ENCODE peak calls at places on chromosomes 12 and 14, in eight cellular contexts. Q is progenitor cell of endocrine pancreas; R is lower lobe of right lung; T is mesothelial cell of epicardium; D is H9; H is NCI-H1105; U is activated CD4-positive, alpha-beta T cell treated with anti-CD3 and anti-CD28 coated beads for 24 hours; W is RCC 7860. I is an unnamed sample.
A peak's percentile ranks its signal among the peaks of the same experiment; 100 is the strongest.

GRCh38 chr12:88816201-88816600 is 235.9 kb upstream of the KITLG start:
- DNase-seq in Q (no peak), R (no peak), T (no peak), D (no peak), H (no peak), U (no peak), W (no peak), I (no peak)

GRCh38 chr12:24084800-24085199 is 135.3 kb upstream of the SOX5 start:
- DNase-seq in Q (no peak), R (no peak), T (no peak), D (no peak), H (no peak), U (no peak), W (no peak), I (no peak)

GRCh38 chr12:94110258-94110657 is 38.1 kb upstream of the PLXNC1 start:
- DNase-seq in Q (no peak), R (no peak), T (no peak), D (peak; percentile 54), H (no peak), U (no peak), W (no peak), I (no peak)

GRCh38 chr14:39230416-39230815 is 3.3 kb upstream of the MIA2 start:
- DNase-seq in Q (no peak), R (no peak), T (no peak), D (no peak), H (no peak), U (no peak), W (no peak), I (no peak)

GRCh38 chr12:78473136-78473535 is 391.4 kb upstream of the SYT1 start:
- DNase-seq in Q (no peak), R (no peak), T (no peak), D (no peak), H (no peak), U (no peak), W (no peak), I (peak; percentile 65)

GRCh38 chr14:68662395-68662794 is 130.5 kb downstream of the ZFP36L1 start:
- DNase-seq in Q (no peak), R (no peak), T (no peak), D (no peak), H (no peak), U (no peak), W (no peak), I (no peak)

GRCh38 chr14:35632276-35633071 is 98.5 kb downstream of the INSM2 start:
- DNase-seq in Q (no peak), R (no peak), T (no peak), D (no peak), H (peak; percentile 89), U (no peak), W (no peak), I (peak; percentile 8)

GRCh38 chr12:47080725-47081502 is 1.2 kb upstream of the AMIGO2 start:
- DNase-seq in Q (no peak), R (peak; percentile 88), T (no peak), D (no peak), H (no peak), U (peak; percentile 38), W (peak; percentile 76), I (peak; percentile 90)

GRCh38 chr14:72291908-72292688 is 359.9 kb downstream of the RGS6 start:
- DNase-seq in Q (peak; percentile 16), R (no peak), T (no peak), D (no peak), H (no peak), U (no peak), W (peak; percentile 10), I (peak; percentile 63)

GRCh38 chr12:69497308-69498026 is 27.3 kb downstream of the FRS2 start:
- DNase-seq in Q (no peak), R (no peak), T (no peak), D (no peak), H (no peak), U (no peak), W (no peak), I (no peak)

GRCh38 chr14:20632831-20633771 is 8.4 kb downstream of the OR6S1 start:
- DNase-seq in Q (peak; percentile 47), R (no peak), T (no peak), D (peak; percentile 92), H (peak; percentile 16), U (peak; percentile 54), W (peak; percentile 86), I (peak; percentile 96)

GRCh38 chr12:24069532-24070395 is 120.3 kb upstream of the SOX5 start:
- DNase-seq in Q (peak; percentile 13), R (no peak), T (no peak), D (peak; percentile 38), H (no peak), U (no peak), W (no peak), I (peak; percentile 77)

GRCh38 chr14:96629558-96630222 is 127.5 kb downstream of the PAPOLA start:
- DNase-seq in Q (peak; percentile 6), R (no peak), T (no peak), D (peak; percentile 4), H (no peak), U (no peak), W (no peak), I (no peak)

GRCh38 chr12:48004039-48004940 is at the start of gene COL2A1:
- DNase-seq in Q (peak; percentile 77), R (no peak), T (no peak), D (peak; percentile 90), H (peak; percentile 73), U (no peak), W (no peak), I (peak; percentile 47)

GRCh38 chr12:93536766-93537515 is 35.5 kb upstream of the SOCS2 start:
- DNase-seq in Q (no peak), R (no peak), T (no peak), D (no peak), H (no peak), U (no peak), W (no peak), I (no peak)

GRCh38 chr14:69780092-69780491 is 13.2 kb downstream of the SRSF5 start:
- DNase-seq in Q (no peak), R (no peak), T (no peak), D (no peak), H (no peak), U (no peak), W (no peak), I (no peak)

GRCh38 chr14:54568821-54569591 is 2.1 kb downstream of the SAMD4A start:
- DNase-seq in Q (no peak), R (no peak), T (no peak), D (no peak), H (no peak), U (no peak), W (no peak), I (peak; percentile 35)

GRCh38 chr12:10722502-10722904 is 620 bp downstream of the YBX3 start:
- DNase-seq in Q (peak; percentile 52), R (peak; percentile 68), T (peak; percentile 24), D (no peak), H (peak; percentile 38), U (peak; percentile 32), W (peak; percentile 26), I (no peak)

GRCh38 chr12:114168061-114168460 is 201.9 kb upstream of the RBM19 start:
- DNase-seq in Q (no peak), R (no peak), T (no peak), D (no peak), H (no peak), U (no peak), W (no peak), I (no peak)

GRCh38 chr14:23076785-23077408 is 18.0 kb downstream of the ACIN1 start:
- DNase-seq in Q (no peak), R (no peak), T (no peak), D (no peak), H (no peak), U (peak; percentile 43), W (no peak), I (no peak)

GRCh38 chr14:72443991-72444431 is 449.9 kb downstream of the DPF3 start:
- DNase-seq in Q (no peak), R (no peak), T (no peak), D (no peak), H (no peak), U (no peak), W (no peak), I (no peak)

GRCh38 chr12:129531004-129531403 is 372.8 kb downstream of the TMEM132D start:
- DNase-seq in Q (no peak), R (no peak), T (no peak), D (peak; percentile 72), H (no peak), U (no peak), W (peak; percentile 63), I (no peak)

GRCh38 chr12:104478396-104479140 is 21.8 kb downstream of the CHST11 start:
- DNase-seq in Q (no peak), R (peak; percentile 52), T (no peak), D (no peak), H (no peak), U (no peak), W (no peak), I (no peak)

GRCh38 chr12:24197517-24197916 is 248.0 kb upstream of the SOX5 start:
- DNase-seq in Q (no peak), R (no peak), T (no peak), D (peak; percentile 44), H (no peak), U (no peak), W (no peak), I (peak; percentile 36)

GRCh38 chr14:66070542-66071319 is 415.4 kb upstream of the CCDC196 start:
- DNase-seq in Q (peak; percentile 77), R (no peak), T (no peak), D (peak; percentile 83), H (peak; percentile 53), U (peak; percentile 61), W (no peak), I (peak; percentile 50)

GRCh38 chr14:45679852-45680251 is 426.9 kb upstream of the MIS18BP1 start:
- DNase-seq in Q (no peak), R (no peak), T (no peak), D (no peak), H (no peak), U (no peak), W (peak; percentile 29), I (peak; percentile 65)

GRCh38 chr12:12461281-12461922 is 101.3 kb downstream of the DUSP16 start:
- DNase-seq in Q (no peak), R (no peak), T (no peak), D (no peak), H (no peak), U (peak; percentile 23), W (no peak), I (no peak)

GRCh38 chr14:51002406-51002984 is 58.2 kb upstream of the PYGL start:
- DNase-seq in Q (no peak), R (no peak), T (no peak), D (no peak), H (peak; percentile 7), U (no peak), W (no peak), I (no peak)

GRCh38 chr12:108798551-108799221 is 58.7 kb downstream of the SSH1 start:
- DNase-seq in Q (no peak), R (no peak), T (no peak), D (no peak), H (no peak), U (no peak), W (no peak), I (no peak)

GRCh38 chr12:114263031-114263825 is 142.7 kb downstream of the TBX5 start:
- DNase-seq in Q (no peak), R (no peak), T (no peak), D (no peak), H (no peak), U (no peak), W (no peak), I (no peak)

GRCh38 chr12:48164456-48164855 is 7.1 kb upstream of the ASB8 start:
- DNase-seq in Q (no peak), R (no peak), T (no peak), D (no peak), H (no peak), U (no peak), W (no peak), I (no peak)

GRCh38 chr12:121391619-121392324 is 8.1 kb upstream of the RNF34 start:
- DNase-seq in Q (no peak), R (peak; percentile 53), T (no peak), D (no peak), H (no peak), U (peak; percentile 6), W (no peak), I (peak; percentile 42)

GRCh38 chr14:69252851-69253250 is 7.1 kb upstream of the GALNT16 start:
- DNase-seq in Q (no peak), R (no peak), T (no peak), D (no peak), H (no peak), U (no peak), W (no peak), I (no peak)

GRCh38 chr14:72524230-72524629 is 369.7 kb downstream of the DPF3 start:
- DNase-seq in Q (no peak), R (no peak), T (no peak), D (no peak), H (no peak), U (no peak), W (no peak), I (no peak)

I was measured in A673.